ENCODE peak calls at places on chromosomes 16 and 17, in ten cellular contexts. I is PC-3, Z is adrenal gland, F is A673, W is heart left ventricle, X is fibroblast of lung, E is neural progenitor cell, D is uterus, M is ascending aorta, K is left lung. S is an unnamed sample. For H3K9me3, H3K4me1 and H3K36me3, the result is how much of the 10 kb centered on the place peaks cover.

GRCh38 chr17:7438050-7438614 is 1.2 kb upstream of the FGF11 start:
- DNase-seq in I (no peak), E (peak), M (no peak), F (peak), Z (peak), K (peak), D (peak), W (peak), X (no peak), S (peak)

GRCh38 chr17:78940708-78941107 is 15.5 kb upstream of the TIMP2 start:
- DNase-seq in I (peak), K (no peak), E (peak), Z (no peak), W (no peak), M (no peak), F (no peak), D (no peak), X (peak), S (no peak)

GRCh38 chr16:62068747-62069146 is 32.5 kb upstream of the CDH8 start:
- DNase-seq in I (peak), F (no peak), X (no peak), E (peak), W (no peak), K (no peak), M (no peak), D (no peak), Z (no peak), S (no peak)

GRCh38 chr16:10883004-10883403 is 6.0 kb downstream of the CIITA start:
- DNase-seq in W (no peak), F (no peak), I (peak), E (no peak), K (peak), D (no peak), M (no peak), X (no peak), Z (no peak), S (peak)

GRCh38 chr17:17077101-17077500 is 34.8 kb downstream of the MPRIP start:
- DNase-seq in F (no peak), W (no peak), X (no peak), D (peak), M (no peak), Z (no peak), I (no peak), E (no peak), K (peak), S (peak)

GRCh38 chr16:81195907-81196534 is 42.5 kb upstream of the BCO1 start:
- DNase-seq in M (no peak), F (no peak), E (no peak), Z (no peak), W (no peak), I (no peak), D (no peak), X (no peak), K (no peak), S (no peak)

GRCh38 chr16:78696797-78697196 is 597.3 kb downstream of the WWOX start:
- DNase-seq in E (no peak), I (no peak), Z (no peak), X (no peak), D (no peak), M (no peak), K (no peak), F (no peak), W (no peak), S (no peak)

GRCh38 chr16:88782454-88783390 is 2.3 kb downstream of the PIEZO1 start:
- DNase-seq in W (no peak), K (no peak), Z (peak), F (peak), M (peak), X (peak), E (no peak), I (peak), D (peak), S (no peak)

GRCh38 chr16:80047796-80048649 is 447.5 kb upstream of the MAF start:
- DNase-seq in F (no peak), I (no peak), W (no peak), Z (no peak), X (no peak), M (no peak), K (no peak), E (no peak), D (no peak), S (no peak)

GRCh38 chr16:67386861-67387455 is 6.3 kb downstream of the TPPP3 start:
- DNase-seq in F (no peak), K (no peak), W (no peak), D (no peak), Z (no peak), X (no peak), M (no peak), E (no peak), I (no peak), S (no peak)

GRCh38 chr17:72342582-72343527 is 222.0 kb downstream of the SOX9 start:
- DNase-seq in I (no peak), X (peak), Z (no peak), F (peak), W (peak), E (no peak), M (no peak), K (no peak), D (peak), S (peak)

GRCh38 chr16:52812945-52813556 is 239.6 kb downstream of the CHD9NB start:
- DNase-seq in F (peak), D (no peak), Z (no peak), K (no peak), M (no peak), I (peak), W (no peak), X (peak), E (no peak), S (no peak)

GRCh38 chr17:37650419-37651003 is 7.3 kb upstream of the DDX52 start:
- DNase-seq in D (no peak), X (peak), I (peak), W (no peak), F (no peak), K (no peak), Z (peak), M (no peak), E (peak), S (no peak)

GRCh38 chr17:7932949-7933348 is 943 bp downstream of the CNTROB start:
- DNase-seq in W (no peak), E (peak), X (peak), Z (peak), D (peak), M (no peak), K (peak), I (peak), F (peak), S (no peak)

GRCh38 chr16:23435500-23435899 is 17.5 kb downstream of the COG7 start:
- DNase-seq in X (peak), D (peak), E (peak), W (peak), Z (peak), F (peak), K (peak), M (peak), I (peak), S (peak)

GRCh38 chr17:12900474-12900873 is 111.2 kb downstream of the ARHGAP44 start:
- DNase-seq in W (no peak), I (no peak), F (no peak), K (peak), D (no peak), X (no peak), E (no peak), Z (no peak), M (no peak), S (no peak)

GRCh38 chr16:57315401-57315800 is 30.9 kb upstream of the PLLP start:
- DNase-seq in Z (no peak), E (no peak), K (no peak), D (no peak), W (no peak), F (no peak), M (no peak), I (no peak), X (no peak), S (no peak)

GRCh38 chr17:9402590-9403199 is 172.9 kb downstream of the STX8 start:
- DNase-seq in X (no peak), I (peak), M (no peak), F (peak), W (no peak), K (no peak), E (peak), D (no peak), Z (no peak), S (no peak)

GRCh38 chr16:75376475-75376907 is 56.8 kb downstream of the CFDP1 start:
- DNase-seq in I (no peak), E (no peak), W (no peak), X (peak), K (no peak), D (no peak), Z (no peak), M (no peak), F (no peak), S (no peak)

GRCh38 chr16:380837-381787 is 666 bp downstream of the PGAP6 start:
- DNase-seq in Z (peak), D (no peak), M (no peak), K (no peak), I (no peak), E (peak), X (no peak), F (no peak), W (no peak), S (peak)

GRCh38 chr17:1720856-1721386 is 3.6 kb upstream of the WDR81 start:
- DNase-seq in E (peak), Z (peak), I (peak), X (peak), W (peak), M (no peak), F (peak), K (no peak), D (peak), S (peak)

GRCh38 chr17:6666077-6666521 is 14.5 kb downstream of the C17orf100 start:
- DNase-seq in M (no peak), W (peak), E (peak), I (peak), Z (peak), F (peak), D (peak), X (peak), K (peak), S (peak)

GRCh38 chr16:31913668-31914067 is 40.1 kb downstream of the ZNF267 start:
- DNase-seq in F (no peak), E (no peak), I (no peak), Z (no peak), K (no peak), X (no peak), M (no peak), D (no peak), W (no peak), S (no peak)
- H3K9me3 ChIP-seq in F (half or more), E (half or more), I (half or more), Z (under half), K (under half), X (under half), M (half or more), D (under half), W (half or more), S (under half)

DNA sequence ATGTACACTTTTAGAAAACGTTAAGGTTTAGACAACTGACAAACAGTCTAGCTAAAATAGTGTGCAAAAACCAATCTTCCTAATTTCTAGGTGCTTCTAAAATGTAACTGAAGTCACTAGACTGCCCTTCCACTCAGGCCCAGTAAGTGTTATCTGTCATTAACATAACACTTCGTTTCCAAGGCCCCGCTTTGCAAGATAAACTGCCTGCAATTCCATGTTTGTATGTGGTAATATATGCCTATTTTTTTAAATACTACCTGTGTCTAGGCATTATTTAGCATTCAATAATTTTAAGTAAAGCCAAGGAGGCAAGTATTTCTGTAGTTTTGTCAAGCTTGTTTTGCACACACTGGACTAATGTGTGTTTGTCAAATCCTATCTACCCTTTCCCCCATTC is 3.2 kb downstream of the USP32 start:
- DNase-seq in M (no peak), X (no peak), D (no peak), F (no peak), K (no peak), E (no peak), Z (no peak), W (no peak), I (no peak), S (no peak)
- H3K4me1 ChIP-seq in M (under half), X (under half), D (under half), F (half or more), K (under half), E (half or more), Z (half or more), W (under half), I (under half), S (under half)

GRCh38 chr16:30725465-30725792 is 22.8 kb upstream of the PHKG2 start:
- DNase-seq in X (no peak), M (no peak), Z (no peak), I (no peak), E (no peak), K (no peak), F (no peak), D (no peak), W (no peak), S (no peak)
- H3K36me3 ChIP-seq in X (under half), M (half or more), Z (half or more), I (half or more), E (under half), K (under half), F (half or more), D (under half), W (half or more), S (under half)

DNA sequence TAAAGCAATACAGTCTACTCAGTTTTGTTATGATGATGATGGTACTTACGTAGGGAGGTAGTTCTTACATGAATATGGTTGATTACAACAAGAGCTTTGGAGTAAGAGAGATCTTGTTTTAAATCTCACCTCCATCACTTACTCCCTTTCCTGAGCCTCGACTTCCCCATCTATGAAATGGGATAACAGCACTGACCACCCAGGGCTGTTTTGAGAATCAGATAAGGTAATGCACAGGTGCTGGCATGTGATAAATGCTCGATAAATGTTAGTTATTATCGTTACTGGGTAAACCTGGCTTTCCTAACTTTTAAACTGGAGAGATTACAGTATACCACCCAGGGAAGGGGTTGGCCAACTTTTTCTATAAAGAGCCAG is 73.6 kb downstream of the BMERB1 start:
- DNase-seq in Z (no peak), M (no peak), X (no peak), W (no peak), E (no peak), I (no peak), K (no peak), F (no peak), D (no peak), S (no peak)
- H3K9me3 ChIP-seq in Z (under half), M (under half), X (under half), W (under half), E (under half), I (under half), K (under half), F (under half), D (under half), S (under half)

DNA sequence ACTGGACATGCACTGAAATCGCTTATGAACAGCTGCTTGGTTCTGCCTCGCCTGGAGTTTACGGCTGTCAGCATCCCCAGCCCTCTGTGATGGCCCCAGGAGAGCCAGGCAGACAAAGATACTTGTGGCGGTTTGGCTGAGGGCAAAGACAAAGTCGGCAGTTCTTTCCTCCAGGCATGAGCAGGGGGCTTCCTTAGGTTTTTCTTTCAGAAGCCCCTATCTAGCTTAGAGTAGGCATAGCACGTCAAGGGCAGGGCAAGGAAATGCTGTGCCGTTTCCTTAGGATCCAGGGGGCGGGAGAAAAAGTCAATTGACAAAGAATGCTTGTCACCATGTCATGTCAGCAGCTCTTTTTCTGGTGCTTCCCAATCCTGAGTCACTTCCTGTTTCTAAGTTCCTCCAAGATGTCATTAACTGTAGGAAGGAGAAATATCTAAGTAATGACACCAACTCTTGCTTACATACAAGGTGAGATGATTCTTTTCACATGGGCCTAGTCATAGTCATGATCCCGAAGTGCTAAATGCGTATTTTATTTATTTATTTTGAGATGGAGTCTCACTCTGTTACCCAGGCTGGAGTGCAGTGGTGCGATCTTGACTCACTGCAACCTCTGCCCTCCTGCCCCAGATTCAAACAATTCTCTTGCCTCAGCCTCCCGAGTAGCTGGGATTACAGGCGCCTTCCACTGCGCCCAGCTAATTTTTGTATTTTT is 35.2 kb downstream of the GJC1 start:
- DNase-seq in E (no peak), I (peak), X (peak), D (no peak), F (peak), W (no peak), K (no peak), M (no peak), Z (no peak), S (no peak)
- H3K4me1 ChIP-seq in E (under half), I (under half), X (under half), D (under half), F (under half), W (under half), K (under half), M (under half), Z (under half), S (under half)

GRCh38 chr16:68746951-68747350 is 9.9 kb downstream of the CDH1 start:
- DNase-seq in K (no peak), Z (no peak), F (no peak), D (no peak), I (peak), M (no peak), W (no peak), X (no peak), E (no peak), S (no peak)
- H3K36me3 ChIP-seq in K (under half), Z (under half), F (under half), D (under half), I (under half), M (under half), W (under half), X (under half), E (under half), S (under half)

GRCh38 chr16:7185179-7185578 is 147.5 kb upstream of the RBFOX1 start:
- DNase-seq in E (no peak), W (no peak), M (no peak), I (no peak), Z (no peak), F (no peak), K (no peak), D (no peak), X (no peak), S (no peak)
- H3K9me3 ChIP-seq in E (under half), W (under half), M (under half), I (under half), Z (under half), F (under half), K (under half), D (under half), X (under half), S (under half)

DNA sequence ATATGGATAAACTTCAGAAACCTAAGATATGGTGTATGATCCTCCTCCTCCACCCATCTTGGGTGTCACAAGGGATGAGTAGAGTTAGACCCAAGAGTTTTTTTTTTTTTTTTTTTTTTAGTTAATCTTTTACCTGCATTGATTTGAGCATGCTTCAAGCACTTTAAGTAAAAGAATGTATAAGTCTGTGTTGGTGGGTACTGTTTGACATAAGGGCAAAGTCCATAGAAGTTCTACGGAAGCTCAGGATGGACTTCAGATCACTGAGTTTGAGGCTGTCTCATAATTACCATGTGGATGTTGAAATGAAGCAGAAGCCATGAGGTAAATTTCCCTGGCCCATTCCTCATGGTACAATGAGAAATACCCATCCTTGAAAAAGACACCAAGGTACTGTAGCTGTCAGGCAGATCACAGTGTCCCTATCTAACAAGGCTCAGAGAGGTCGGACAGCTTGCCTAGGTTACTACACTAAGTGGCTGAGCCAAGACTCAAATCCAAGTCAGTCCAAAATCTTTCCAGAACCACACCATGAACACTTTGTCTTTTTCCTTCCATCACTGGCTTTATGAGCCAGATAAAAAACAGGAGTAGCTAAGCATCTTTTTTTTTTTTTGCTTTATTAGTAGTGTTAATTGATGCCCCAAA is 962.8 kb downstream of the CDH11 start:
- DNase-seq in D (no peak), E (no peak), X (no peak), K (no peak), M (no peak), W (no peak), Z (no peak), F (no peak), I (no peak), S (no peak)
- H3K4me1 ChIP-seq in D (under half), E (under half), X (under half), K (under half), M (under half), W (under half), Z (under half), F (under half), I (under half), S (under half)

GRCh38 chr16:31886227-31886626 is 12.6 kb downstream of the ZNF267 start:
- DNase-seq in M (no peak), E (no peak), X (no peak), W (no peak), D (no peak), I (no peak), Z (no peak), F (no peak), K (no peak), S (no peak)
- H3K36me3 ChIP-seq in M (under half), E (under half), X (under half), W (under half), D (under half), I (half or more), Z (under half), F (half or more), K (under half), S (under half)

DNA sequence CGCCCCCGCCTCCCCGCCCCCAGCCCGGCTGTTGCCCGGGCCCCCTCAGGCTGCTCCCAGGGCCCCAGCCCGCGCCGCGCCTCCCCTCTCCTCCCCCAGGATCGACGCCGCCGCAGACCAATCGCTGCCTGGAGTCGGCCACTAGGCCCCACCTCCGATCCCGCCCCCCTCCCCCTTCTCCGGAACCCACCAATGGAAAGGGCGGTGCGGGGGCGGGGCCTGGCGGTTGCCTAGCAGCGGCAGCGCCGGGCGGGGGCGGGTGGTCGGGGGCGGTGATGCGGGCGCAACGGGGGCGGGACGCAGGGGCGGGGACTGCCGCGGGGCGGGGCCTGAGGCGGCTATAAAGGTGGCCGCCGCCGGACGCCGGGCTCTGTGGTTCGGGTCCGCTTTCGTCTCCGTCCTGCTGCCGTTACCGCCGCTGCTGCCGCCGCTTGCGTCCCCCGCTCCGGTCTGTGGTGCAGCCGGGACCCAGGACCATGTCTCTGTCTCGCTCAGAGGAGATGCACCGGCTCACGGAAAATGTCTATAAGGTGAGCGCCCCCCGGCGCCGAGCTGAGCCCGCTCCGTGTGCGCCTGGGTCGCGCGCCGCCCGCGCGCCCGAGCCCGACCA is at the start of gene BAIAP2:
- DNase-seq in E (peak), I (peak), W (peak), Z (peak), M (peak), D (peak), X (peak), F (peak), K (peak), S (peak)
- H3K9me3 ChIP-seq in E (under half), I (under half), W (under half), Z (under half), M (under half), D (under half), X (under half), F (under half), K (under half), S (under half)

S was measured in pancreas.